ENCODE peak calls at places on chromosomes 6 and 20, in four cellular contexts. U is GM10248, K is endothelial cell, N is fibroblast of the aortic adventitia. E is an unnamed sample.

GRCh38 chr6:9766240-9766915 is 648.5 kb downstream of the TFAP2A start:
- DNase-seq in U (no peak), K (no peak), N (peak), E (peak)

GRCh38 chr6:14796974-14797762 is 448.7 kb upstream of the JARID2 start:
- DNase-seq in U (no peak), K (no peak), N (peak), E (no peak)

GRCh38 chr6:140540743-140541142 is 1166.3 kb upstream of the CITED2 start:
- DNase-seq in U (no peak), K (no peak), N (no peak), E (no peak)

GRCh38 chr6:167279766-167280440 is 11.2 kb upstream of the UNC93A start:
- DNase-seq in U (no peak), K (no peak), N (no peak), E (no peak)

GRCh38 chr6:25327372-25327771 is 48.2 kb downstream of the CARMIL1 start:
- DNase-seq in U (no peak), K (no peak), N (no peak), E (no peak)

GRCh38 chr6:134373966-134374365 is 56.1 kb upstream of the SGK1 start:
- DNase-seq in U (no peak), K (no peak), N (no peak), E (no peak)

GRCh38 chr6:52725530-52726192 is 37.6 kb downstream of the GSTA2 start:
- DNase-seq in U (no peak), K (no peak), N (peak), E (no peak)

GRCh38 chr6:72783035-72783434 is 161.2 kb downstream of the KCNQ5 start:
- DNase-seq in U (no peak), K (no peak), N (peak), E (no peak)

GRCh38 chr6:136956590-136957573 is 34.8 kb downstream of the SLC35D3 start:
- DNase-seq in U (no peak), K (peak), N (no peak), E (no peak)

GRCh38 chr20:50321797-50322480 is 131.3 kb downstream of the CEBPB start:
- DNase-seq in U (no peak), K (no peak), N (peak), E (no peak)

GRCh38 chr6:19771753-19772336 is 65.3 kb upstream of the ID4 start:
- DNase-seq in U (no peak), K (no peak), N (peak), E (no peak)

GRCh38 chr6:137097057-137097456 is 52.3 kb upstream of the IL20RA start:
- DNase-seq in U (no peak), K (no peak), N (no peak), E (peak)

GRCh38 chr6:26020291-26020982 is 57.8 kb downstream of the TRIM38 start:
- DNase-seq in U (peak), K (peak), N (peak), E (peak)

GRCh38 chr20:36173451-36173933 is 19.0 kb downstream of the EPB41L1 start:
- DNase-seq in U (no peak), K (peak), N (no peak), E (no peak)

GRCh38 chr20:64242003-64242796 is 13.3 kb upstream of the PCMTD2 start:
- DNase-seq in U (no peak), K (no peak), N (no peak), E (no peak)

GRCh38 chr6:34243901-34244884 is 4.6 kb downstream of the SMIM29 start:
- DNase-seq in U (no peak), K (no peak), N (peak), E (peak)

GRCh38 chr6:36025260-36025931 is 955 bp upstream of the SLC26A8 start:
- DNase-seq in U (no peak), K (no peak), N (peak), E (no peak)

GRCh38 chr6:33288141-33288941 is 698 bp downstream of the WDR46 start:
- DNase-seq in U (no peak), K (no peak), N (no peak), E (no peak)

GRCh38 chr20:44691424-44692423 is 23.4 kb upstream of the CCN5 start:
- DNase-seq in U (no peak), K (no peak), N (peak), E (no peak)

GRCh38 chr6:28531479-28532128 is 5.9 kb downstream of the GPX5 start:
- DNase-seq in U (no peak), K (no peak), N (no peak), E (no peak)
- TF ChIP-seq CTCF in U (no peak), K (no peak), N (no peak), E (no peak)

DNA sequence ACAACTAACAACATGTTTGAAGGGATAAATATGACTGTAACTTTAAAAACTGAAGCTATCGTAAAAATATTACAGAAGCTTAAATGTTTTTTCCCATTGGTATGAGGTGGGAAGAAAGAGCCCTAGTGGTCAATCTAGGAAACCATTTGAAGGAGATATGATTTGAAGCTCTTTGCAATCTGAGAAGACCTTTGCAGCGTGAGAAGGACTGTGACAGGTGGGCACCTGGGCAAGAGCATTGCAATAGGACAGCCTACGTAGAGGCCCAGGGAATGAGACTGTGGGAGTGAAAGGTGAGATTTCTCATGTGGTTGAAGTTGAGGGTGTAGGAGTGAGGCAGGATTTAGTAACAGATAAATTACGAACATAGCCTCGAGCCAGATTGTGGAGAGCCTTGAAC is 108.0 kb upstream of the PDE7B start:
- DNase-seq in U (no peak), K (no peak), N (no peak), E (no peak)
- TF ChIP-seq CTCF in U (no peak), K (peak), N (no peak), E (no peak)

GRCh38 chr20:3312940-3313656 is 74.1 kb upstream of the SLC4A11 start:
- DNase-seq in U (no peak), K (no peak), N (peak), E (no peak)
- TF ChIP-seq CTCF in U (no peak), K (no peak), N (no peak), E (no peak)

DNA sequence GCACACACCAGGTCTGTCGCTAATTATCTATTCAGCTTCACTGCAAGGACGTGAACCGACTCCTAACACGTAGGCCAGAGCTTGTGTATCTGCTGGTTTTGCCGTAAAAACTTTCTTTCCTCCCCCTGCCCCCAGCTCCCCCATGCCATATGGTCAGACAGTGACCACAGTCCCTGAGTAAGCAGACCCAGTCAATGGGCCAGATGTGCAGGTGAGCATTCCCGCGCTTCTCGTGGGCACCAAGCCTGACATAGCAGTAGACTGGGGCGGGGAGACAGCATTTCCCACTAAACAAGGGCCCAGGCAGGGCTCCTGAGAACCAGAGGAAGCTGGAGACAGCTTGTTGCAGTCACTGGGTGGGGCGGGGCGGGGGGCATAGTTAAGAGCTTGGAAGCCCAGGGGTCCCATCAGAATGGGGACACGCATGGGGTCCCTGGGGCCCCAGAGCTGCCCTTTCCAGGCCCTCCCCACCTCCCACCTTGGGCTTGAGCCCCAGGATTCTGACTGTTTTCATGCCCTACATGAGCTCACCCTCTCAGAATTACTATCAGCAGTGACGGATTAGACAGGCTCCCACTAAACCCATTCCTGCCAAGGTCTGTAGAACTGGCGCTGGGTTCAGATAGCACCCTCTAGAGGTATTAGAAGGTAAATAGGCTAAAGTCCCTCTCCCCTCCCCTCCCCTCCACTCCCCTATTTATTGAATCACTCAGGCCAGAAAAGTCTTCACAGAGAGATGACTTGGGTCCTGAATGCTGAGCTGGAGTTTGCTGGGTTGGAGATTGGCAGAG is 51.8 kb downstream of the CDH26 start:
- DNase-seq in U (no peak), K (no peak), N (no peak), E (no peak)
- TF ChIP-seq CTCF in U (peak), K (peak), N (no peak), E (no peak)

GRCh38 chr20:58559368-58559729 is 44.1 kb upstream of the APCDD1L start:
- DNase-seq in U (no peak), K (no peak), N (no peak), E (no peak)
- TF ChIP-seq CTCF in U (no peak), K (no peak), N (no peak), E (no peak)

GRCh38 chr6:149746147-149746946 is at the start of gene NUP43:
- DNase-seq in U (peak), K (peak), N (peak), E (peak)
- TF ChIP-seq CTCF in U (no peak), K (peak), N (peak), E (no peak)

GRCh38 chr6:169993861-169994481 is 242.5 kb downstream of the ERMARD start:
- DNase-seq in U (no peak), K (no peak), N (no peak), E (no peak)
- TF ChIP-seq CTCF in U (no peak), K (no peak), N (no peak), E (no peak)

GRCh38 chr6:16406966-16407365 is 168.6 kb downstream of the GMPR start:
- DNase-seq in U (no peak), K (no peak), N (no peak), E (no peak)

GRCh38 chr6:16402501-16402900 is 164.1 kb downstream of the GMPR start:
- DNase-seq in U (no peak), K (no peak), N (peak), E (no peak)

GRCh38 chr6:16405349-16405865 is 167.0 kb downstream of the GMPR start:
- DNase-seq in U (no peak), K (no peak), N (no peak), E (no peak)

GRCh38 chr6:16403831-16404230 is 165.4 kb downstream of the GMPR start:
- DNase-seq in U (no peak), K (no peak), N (peak), E (no peak)

DNA sequence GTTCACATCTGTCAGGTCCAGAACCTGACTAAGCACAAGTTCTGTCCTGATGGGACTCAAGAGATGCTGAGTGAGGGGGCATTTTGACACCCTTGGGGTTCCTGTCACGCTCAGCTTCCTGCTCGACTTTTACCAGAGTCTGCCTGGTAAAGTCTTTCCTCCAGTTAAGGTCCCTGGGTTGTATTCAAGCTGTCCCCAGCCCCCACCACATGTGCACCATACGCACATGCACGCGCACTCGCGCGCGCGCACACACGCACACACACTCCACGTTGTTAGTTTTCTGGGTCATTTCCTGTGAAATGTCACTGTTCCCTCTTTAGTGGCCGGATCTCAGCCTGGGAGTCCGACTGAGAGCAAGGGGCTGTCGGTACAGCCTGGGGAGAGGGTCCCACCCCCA is 166.1 kb downstream of the GMPR start:
- DNase-seq in U (no peak), K (no peak), N (no peak), E (no peak)
- TF ChIP-seq CTCF in U (no peak), K (no peak), N (no peak), E (no peak)

E was measured in GM13976.